ENCODE peak calls at places on chromosomes 1 and 21, in five cellular contexts. K is NCI-H2081; J is posterior cingulate gyrus; G is T-helper 1 cell; Z is activated CD8-positive, alpha-beta memory T cell treated with anti-CD3 and anti-CD28 coated beads, Interleukin-2, amount 10 ng/mL, durations not matched to agents 7 days and 5 days. I is an unnamed sample.
A peak's percentile ranks its signal among the peaks of the same experiment; 100 is the strongest.

GRCh38 chr1:202221911-202222909 is 28.6 kb downstream of the LGR6 start:
- DNase-seq in G (no peak), J (no peak), K (no peak), Z (no peak), I (no peak)

GRCh38 chr21:35981514-35982070 is 78.7 kb downstream of the SETD4 start:
- DNase-seq in K (no peak), J (no peak), Z (no peak), G (no peak), I (no peak)

GRCh38 chr1:209370616-209371015 is 212.9 kb upstream of the CAMK1G start:
- DNase-seq in Z (no peak), G (no peak), K (no peak), J (no peak), I (no peak)

GRCh38 chr1:70718086-70718630 is 307.1 kb downstream of the CTH start:
- DNase-seq in J (no peak), K (no peak), G (no peak), Z (no peak), I (no peak)

GRCh38 chr1:244161111-244161510 is 110.0 kb downstream of the ZBTB18 start:
- DNase-seq in G (no peak), Z (no peak), K (no peak), J (no peak), I (no peak)

GRCh38 chr1:168465942-168466702 is 77.7 kb downstream of the XCL2 start:
- DNase-seq in K (peak; percentile 90), J (no peak), G (no peak), Z (peak; percentile 78), I (no peak)

GRCh38 chr1:46077669-46078068 is 54.8 kb downstream of the PIK3R3 start:
- DNase-seq in Z (no peak), G (no peak), J (no peak), K (no peak), I (no peak)

GRCh38 chr1:93847811-93848288 is 31.2 kb downstream of the DNTTIP2 start:
- DNase-seq in K (peak; percentile 55), Z (peak; percentile 78), G (peak; percentile 67), J (peak; percentile 17), I (peak; percentile 24)

GRCh38 chr1:12616709-12617373 is 1.2 kb downstream of the DHRS3 start:
- DNase-seq in Z (peak; percentile 62), G (peak; percentile 13), K (no peak), J (no peak), I (no peak)

GRCh38 chr1:23904748-23905357 is 8.3 kb downstream of the CNR2 start:
- DNase-seq in Z (peak; percentile 87), G (no peak), J (no peak), K (no peak), I (no peak)